ENCODE peak calls at places on chromosome 6, in six cellular contexts. One of them, this sample, is unnamed.

GRCh38 chr6:33710296-33711121 is 991 bp downstream of the UQCC2 start:
- DNase-seq in islet precursor cell: no peak
- DNase-seq in Right ventricle myocardium superior: no peak
- DNase-seq in EL: no peak
- DNase-seq in RPMI7951: no peak
- DNase-seq in dorsolateral prefrontal cortex: no peak
- DNase-seq in this sample: no peak

GRCh38 chr6:80553071-80553740 is 446.7 kb downstream of the BCKDHB start:
- DNase-seq in islet precursor cell: no peak
- DNase-seq in Right ventricle myocardium superior: no peak
- DNase-seq in EL: no peak
- DNase-seq in RPMI7951: peak
- DNase-seq in dorsolateral prefrontal cortex: no peak
- DNase-seq in this sample: no peak

GRCh38 chr6:43716099-43716498 is 28.5 kb upstream of the MRPS18A start:
- DNase-seq in islet precursor cell: no peak
- DNase-seq in Right ventricle myocardium superior: peak
- DNase-seq in EL: no peak
- DNase-seq in RPMI7951: peak
- DNase-seq in dorsolateral prefrontal cortex: no peak
- DNase-seq in this sample: no peak

GRCh38 chr6:163197839-163198238 is 216.7 kb upstream of the QKI start:
- DNase-seq in islet precursor cell: no peak
- DNase-seq in Right ventricle myocardium superior: no peak
- DNase-seq in EL: no peak
- DNase-seq in RPMI7951: no peak
- DNase-seq in dorsolateral prefrontal cortex: no peak
- DNase-seq in this sample: no peak

GRCh38 chr6:167669553-167669849 is 157.2 kb upstream of the AFDN start:
- DNase-seq in islet precursor cell: no peak
- DNase-seq in Right ventricle myocardium superior: no peak
- DNase-seq in EL: no peak
- DNase-seq in RPMI7951: no peak
- DNase-seq in dorsolateral prefrontal cortex: no peak
- DNase-seq in this sample: no peak

GRCh38 chr6:142635130-142635529 is 309.8 kb downstream of the HIVEP2 start:
- DNase-seq in islet precursor cell: no peak
- DNase-seq in Right ventricle myocardium superior: no peak
- DNase-seq in EL: peak
- DNase-seq in RPMI7951: peak
- DNase-seq in dorsolateral prefrontal cortex: no peak
- DNase-seq in this sample: no peak

GRCh38 chr6:80607814-80608391 is 501.4 kb downstream of the BCKDHB start:
- DNase-seq in islet precursor cell: peak
- DNase-seq in Right ventricle myocardium superior: no peak
- DNase-seq in EL: peak
- DNase-seq in RPMI7951: peak
- DNase-seq in dorsolateral prefrontal cortex: no peak
- DNase-seq in this sample: no peak

GRCh38 chr6:145086197-145086596 is 649.1 kb downstream of the EPM2A start:
- DNase-seq in islet precursor cell: no peak
- DNase-seq in Right ventricle myocardium superior: no peak
- DNase-seq in EL: no peak
- DNase-seq in RPMI7951: peak
- DNase-seq in dorsolateral prefrontal cortex: no peak
- DNase-seq in this sample: no peak

GRCh38 chr6:142913036-142913510 is 31.9 kb downstream of the HIVEP2 start:
- DNase-seq in islet precursor cell: no peak
- DNase-seq in Right ventricle myocardium superior: no peak
- DNase-seq in EL: no peak
- DNase-seq in RPMI7951: no peak
- DNase-seq in dorsolateral prefrontal cortex: no peak
- DNase-seq in this sample: no peak